ENCODE peak calls at places on chromosomes 5 and 9, in nine cellular contexts. U, B, W, V, D, I, M, C and L are unnamed samples.

GRCh38 chr5:149853019-149853648 is 91.5 kb downstream of the PDE6A start:
- DNase-seq in U (peak; percentile 82), B (peak; percentile 49), W (no peak), V (no peak), D (no peak), I (peak; percentile 89), M (no peak), C (peak; percentile 41), L (no peak)

GRCh38 chr5:150000990-150001659 is 586 bp downstream of the HMGXB3 start:
- DNase-seq in U (peak; percentile 80), B (peak; percentile 37), W (no peak), V (no peak), D (no peak), I (peak; percentile 41), M (no peak), C (no peak), L (no peak)

GRCh38 chr5:103340717-103341397 is 82.3 kb downstream of the MACIR start:
- DNase-seq in U (no peak), B (no peak), W (no peak), V (no peak), D (no peak), I (no peak), M (no peak), C (peak; percentile 32), L (no peak)

GRCh38 chr5:161547573-161548471 is 1.3 kb upstream of the GABRB2 start:
- DNase-seq in U (peak; percentile 69), B (peak; percentile 26), W (peak; percentile 3), V (no peak), D (no peak), I (peak; percentile 33), M (peak; percentile 3), C (no peak), L (no peak)

GRCh38 chr9:130839237-130840111 is 4.4 kb downstream of the ABL1 start:
- DNase-seq in U (no peak), B (no peak), W (no peak), V (no peak), D (no peak), I (no peak), M (no peak), C (no peak), L (no peak)

GRCh38 chr9:137611623-137612609 is 6.4 kb downstream of the ARRDC1 start:
- DNase-seq in U (peak; percentile 73), B (no peak), W (peak; percentile 19), V (no peak), D (no peak), I (peak; percentile 50), M (no peak), C (no peak), L (no peak)

GRCh38 chr9:113675475-113675941 is 200.6 kb upstream of the ZNF618 start:
- DNase-seq in U (no peak), B (no peak), W (no peak), V (no peak), D (no peak), I (no peak), M (no peak), C (peak; percentile 96), L (peak; percentile 66)

GRCh38 chr9:136311433-136312375 is 7.8 kb upstream of the CCDC187 start:
- DNase-seq in U (no peak), B (no peak), W (no peak), V (no peak), D (no peak), I (peak; percentile 76), M (no peak), C (no peak), L (no peak)

GRCh38 chr5:125033602-125034001 is 287.2 kb upstream of the ZNF608 start:
- DNase-seq in U (no peak), B (no peak), W (no peak), V (no peak), D (no peak), I (no peak), M (no peak), C (no peak), L (no peak)

GRCh38 chr9:105973811-105974407 is 279.6 kb downstream of the TMEM38B start:
- DNase-seq in U (no peak), B (no peak), W (no peak), V (no peak), D (no peak), I (no peak), M (no peak), C (peak; percentile 5), L (no peak)

GRCh38 chr5:15421798-15422456 is 78.1 kb upstream of the FBXL7 start:
- DNase-seq in U (no peak), B (no peak), W (no peak), V (no peak), D (no peak), I (no peak), M (no peak), C (peak; percentile 13), L (no peak)

GRCh38 chr9:36623280-36623679 is 50.6 kb downstream of the MELK start:
- DNase-seq in U (no peak), B (no peak), W (no peak), V (no peak), D (no peak), I (no peak), M (no peak), C (no peak), L (no peak)

GRCh38 chr9:93992830-93993229 is 37.7 kb upstream of the BARX1 start:
- DNase-seq in U (no peak), B (no peak), W (no peak), V (no peak), D (no peak), I (no peak), M (no peak), C (no peak), L (no peak)

GRCh38 chr5:180343110-180343845 is 9.9 kb downstream of the GFPT2 start:
- DNase-seq in U (peak; percentile 88), B (no peak), W (no peak), V (no peak), D (no peak), I (peak; percentile 60), M (no peak), C (peak; percentile 58), L (no peak)

GRCh38 chr5:13276143-13276542 is 668.3 kb downstream of the DNAH5 start:
- DNase-seq in U (no peak), B (no peak), W (no peak), V (no peak), D (no peak), I (no peak), M (no peak), C (peak; percentile 55), L (no peak)

GRCh38 chr5:100772011-100772410 is 131.1 kb downstream of the ST8SIA4 start:
- DNase-seq in U (no peak), B (no peak), W (no peak), V (no peak), D (no peak), I (no peak), M (no peak), C (no peak), L (no peak)

GRCh38 chr5:33834334-33834733 is 57.5 kb downstream of the ADAMTS12 start:
- DNase-seq in U (no peak), B (no peak), W (no peak), V (no peak), D (no peak), I (no peak), M (no peak), C (peak; percentile 76), L (no peak)

GRCh38 chr5:80654054-80654390 is 430 bp upstream of the MSH3 start:
- DNase-seq in U (peak; percentile 66), B (peak; percentile 23), W (no peak), V (no peak), D (no peak), I (peak; percentile 32), M (no peak), C (no peak), L (no peak)

GRCh38 chr5:141223112-141223783 is at the start of gene PCDHB14:
- DNase-seq in U (peak; percentile 81), B (no peak), W (peak; percentile 19), V (no peak), D (no peak), I (peak; percentile 65), M (peak; percentile 50), C (no peak), L (no peak)

GRCh38 chr9:127877566-127877998 is at the start of gene AK1:
- DNase-seq in U (peak; percentile 94), B (no peak), W (no peak), V (no peak), D (no peak), I (peak; percentile 89), M (peak; percentile 60), C (no peak), L (no peak)

GRCh38 chr5:176716320-176716719 is 69.0 kb downstream of the TSPAN17 start:
- DNase-seq in U (no peak), B (no peak), W (peak; percentile 78), V (no peak), D (no peak), I (no peak), M (no peak), C (peak; percentile 19), L (no peak)

GRCh38 chr5:167845952-167846351 is 445.5 kb upstream of the WWC1 start:
- DNase-seq in U (no peak), B (no peak), W (no peak), V (no peak), D (no peak), I (no peak), M (no peak), C (no peak), L (no peak)

GRCh38 chr9:137307255-137308101 is 5.4 kb upstream of the NRARP start:
- DNase-seq in U (peak; percentile 94), B (no peak), W (no peak), V (no peak), D (no peak), I (peak; percentile 73), M (no peak), C (no peak), L (no peak)

GRCh38 chr9:35844628-35845301 is 15.7 kb downstream of the TMEM8B start:
- DNase-seq in U (peak; percentile 64), B (peak; percentile 71), W (no peak), V (no peak), D (no peak), I (no peak), M (no peak), C (peak; percentile 67), L (peak; percentile 92)

GRCh38 chr5:159536626-159537025 is 206.3 kb upstream of the IL12B start:
- DNase-seq in U (no peak), B (no peak), W (no peak), V (no peak), D (no peak), I (no peak), M (no peak), C (no peak), L (no peak)